ENCODE peak calls at places on chromosomes 4 and X, in nine cellular contexts. One of them, this sample, is unnamed.

GRCh38 chr4:96874657-96875056 is 1034.8 kb downstream of the PDHA2 start:
- DNase-seq in stomach: no peak
- DNase-seq in adrenal gland: no peak
- DNase-seq in tibial nerve: no peak
- DNase-seq in CD4-positive, alpha-beta memory T cell: no peak
- DNase-seq in IMR-90: no peak
- DNase-seq in brain microvascular endothelial cell: no peak
- DNase-seq in endodermal cell: no peak
- DNase-seq in HepG2: no peak
- DNase-seq in this sample: no peak

GRCh38 chr4:60857354-60857753 is 342.8 kb upstream of the ADGRL3 start:
- DNase-seq in stomach: no peak
- DNase-seq in adrenal gland: no peak
- DNase-seq in tibial nerve: no peak
- DNase-seq in CD4-positive, alpha-beta memory T cell: no peak
- DNase-seq in IMR-90: no peak
- DNase-seq in brain microvascular endothelial cell: no peak
- DNase-seq in endodermal cell: no peak
- DNase-seq in HepG2: no peak
- DNase-seq in this sample: no peak

GRCh38 chr4:80138556-80139538 is 58.5 kb upstream of the PRDM8 start:
- DNase-seq in stomach: no peak
- DNase-seq in adrenal gland: no peak
- DNase-seq in tibial nerve: no peak
- DNase-seq in CD4-positive, alpha-beta memory T cell: peak
- DNase-seq in IMR-90: peak
- DNase-seq in brain microvascular endothelial cell: peak
- DNase-seq in endodermal cell: no peak
- DNase-seq in HepG2: no peak
- DNase-seq in this sample: no peak

GRCh38 chrX:151082077-151082948 is 94.1 kb upstream of the GPR50 start:
- DNase-seq in stomach: peak
- DNase-seq in adrenal gland: peak
- DNase-seq in tibial nerve: peak
- DNase-seq in CD4-positive, alpha-beta memory T cell: peak
- DNase-seq in IMR-90: peak
- DNase-seq in brain microvascular endothelial cell: peak
- DNase-seq in endodermal cell: peak
- DNase-seq in HepG2: peak
- DNase-seq in this sample: peak

GRCh38 chr4:54945838-54946237 is 179.6 kb downstream of the KDR start:
- DNase-seq in stomach: no peak
- DNase-seq in adrenal gland: no peak
- DNase-seq in tibial nerve: no peak
- DNase-seq in CD4-positive, alpha-beta memory T cell: peak
- DNase-seq in IMR-90: no peak
- DNase-seq in brain microvascular endothelial cell: peak
- DNase-seq in endodermal cell: no peak
- DNase-seq in HepG2: no peak
- DNase-seq in this sample: no peak

GRCh38 chr4:30396772-30397475 is 323.2 kb upstream of the PCDH7 start:
- DNase-seq in stomach: no peak
- DNase-seq in adrenal gland: no peak
- DNase-seq in tibial nerve: no peak
- DNase-seq in CD4-positive, alpha-beta memory T cell: no peak
- DNase-seq in IMR-90: peak
- DNase-seq in brain microvascular endothelial cell: no peak
- DNase-seq in endodermal cell: no peak
- DNase-seq in HepG2: no peak
- DNase-seq in this sample: no peak

GRCh38 chr4:707929-708630 is 2.4 kb downstream of the PCGF3 start:
- DNase-seq in stomach: no peak
- DNase-seq in adrenal gland: no peak
- DNase-seq in tibial nerve: no peak
- DNase-seq in CD4-positive, alpha-beta memory T cell: no peak
- DNase-seq in IMR-90: no peak
- DNase-seq in brain microvascular endothelial cell: no peak
- DNase-seq in endodermal cell: no peak
- DNase-seq in HepG2: no peak
- DNase-seq in this sample: no peak

GRCh38 chr4:83043801-83044407 is 8.9 kb downstream of the COPS4 start:
- DNase-seq in stomach: no peak
- DNase-seq in adrenal gland: peak
- DNase-seq in tibial nerve: no peak
- DNase-seq in CD4-positive, alpha-beta memory T cell: no peak
- DNase-seq in IMR-90: peak
- DNase-seq in brain microvascular endothelial cell: peak
- DNase-seq in endodermal cell: no peak
- DNase-seq in HepG2: no peak
- DNase-seq in this sample: no peak

GRCh38 chrX:109374276-109374960 is 107.5 kb downstream of the GUCY2F start:
- DNase-seq in stomach: no peak
- DNase-seq in adrenal gland: no peak
- DNase-seq in tibial nerve: no peak
- DNase-seq in CD4-positive, alpha-beta memory T cell: no peak
- DNase-seq in IMR-90: no peak
- DNase-seq in brain microvascular endothelial cell: no peak
- DNase-seq in endodermal cell: peak
- DNase-seq in HepG2: no peak
- DNase-seq in this sample: no peak

GRCh38 chrX:1534321-1535168 is 2.4 kb downstream of the P2RY8 start:
- DNase-seq in stomach: no peak
- DNase-seq in adrenal gland: no peak
- DNase-seq in tibial nerve: no peak
- DNase-seq in CD4-positive, alpha-beta memory T cell: peak
- DNase-seq in IMR-90: no peak
- DNase-seq in brain microvascular endothelial cell: no peak
- DNase-seq in endodermal cell: peak
- DNase-seq in HepG2: no peak
- DNase-seq in this sample: peak

GRCh38 chr4:25925486-25926201 is 11.6 kb downstream of the SMIM20 start:
- DNase-seq in stomach: peak
- DNase-seq in adrenal gland: no peak
- DNase-seq in tibial nerve: peak
- DNase-seq in CD4-positive, alpha-beta memory T cell: peak
- DNase-seq in IMR-90: peak
- DNase-seq in brain microvascular endothelial cell: peak
- DNase-seq in endodermal cell: peak
- DNase-seq in HepG2: peak
- DNase-seq in this sample: peak

GRCh38 chrX:46029777-46030176 is 515.4 kb downstream of the ZNF674 start:
- DNase-seq in stomach: no peak
- DNase-seq in adrenal gland: no peak
- DNase-seq in tibial nerve: no peak
- DNase-seq in CD4-positive, alpha-beta memory T cell: no peak
- DNase-seq in IMR-90: no peak
- DNase-seq in brain microvascular endothelial cell: no peak
- DNase-seq in endodermal cell: no peak
- DNase-seq in HepG2: no peak
- DNase-seq in this sample: no peak

GRCh38 chr4:1772869-1773538 is 20.1 kb upstream of the FGFR3 start:
- DNase-seq in stomach: no peak
- DNase-seq in adrenal gland: no peak
- DNase-seq in tibial nerve: no peak
- DNase-seq in CD4-positive, alpha-beta memory T cell: no peak
- DNase-seq in IMR-90: no peak
- DNase-seq in brain microvascular endothelial cell: no peak
- DNase-seq in endodermal cell: no peak
- DNase-seq in HepG2: no peak
- DNase-seq in this sample: no peak

GRCh38 chr4:13990596-13991589 is 363.4 kb upstream of the BOD1L1 start:
- DNase-seq in stomach: peak
- DNase-seq in adrenal gland: peak
- DNase-seq in tibial nerve: no peak
- DNase-seq in CD4-positive, alpha-beta memory T cell: no peak
- DNase-seq in IMR-90: peak
- DNase-seq in brain microvascular endothelial cell: peak
- DNase-seq in endodermal cell: no peak
- DNase-seq in HepG2: peak
- DNase-seq in this sample: peak

GRCh38 chr4:5589495-5589894 is 118.9 kb downstream of the EVC2 start:
- DNase-seq in stomach: no peak
- DNase-seq in adrenal gland: no peak
- DNase-seq in tibial nerve: no peak
- DNase-seq in CD4-positive, alpha-beta memory T cell: no peak
- DNase-seq in IMR-90: no peak
- DNase-seq in brain microvascular endothelial cell: no peak
- DNase-seq in endodermal cell: no peak
- DNase-seq in HepG2: no peak
- DNase-seq in this sample: no peak

GRCh38 chr4:5588046-5588445 is 120.3 kb downstream of the EVC2 start:
- DNase-seq in stomach: no peak
- DNase-seq in adrenal gland: no peak
- DNase-seq in tibial nerve: no peak
- DNase-seq in CD4-positive, alpha-beta memory T cell: no peak
- DNase-seq in IMR-90: no peak
- DNase-seq in brain microvascular endothelial cell: no peak
- DNase-seq in endodermal cell: no peak
- DNase-seq in HepG2: no peak
- DNase-seq in this sample: no peak

GRCh38 chr4:5592272-5592671 is 116.1 kb downstream of the EVC2 start:
- DNase-seq in stomach: no peak
- DNase-seq in adrenal gland: no peak
- DNase-seq in tibial nerve: no peak
- DNase-seq in CD4-positive, alpha-beta memory T cell: no peak
- DNase-seq in IMR-90: no peak
- DNase-seq in brain microvascular endothelial cell: no peak
- DNase-seq in endodermal cell: peak
- DNase-seq in HepG2: no peak
- DNase-seq in this sample: no peak
- H3K4me3 ChIP-seq in stomach: no peak
- H3K4me3 ChIP-seq in adrenal gland: no peak
- H3K4me3 ChIP-seq in tibial nerve: no peak
- H3K4me3 ChIP-seq in CD4-positive, alpha-beta memory T cell: no peak
- H3K4me3 ChIP-seq in IMR-90: no peak
- H3K4me3 ChIP-seq in brain microvascular endothelial cell: no peak
- H3K4me3 ChIP-seq in endodermal cell: no peak
- H3K4me3 ChIP-seq in HepG2: no peak
- H3K4me3 ChIP-seq in this sample: no peak

DNA sequence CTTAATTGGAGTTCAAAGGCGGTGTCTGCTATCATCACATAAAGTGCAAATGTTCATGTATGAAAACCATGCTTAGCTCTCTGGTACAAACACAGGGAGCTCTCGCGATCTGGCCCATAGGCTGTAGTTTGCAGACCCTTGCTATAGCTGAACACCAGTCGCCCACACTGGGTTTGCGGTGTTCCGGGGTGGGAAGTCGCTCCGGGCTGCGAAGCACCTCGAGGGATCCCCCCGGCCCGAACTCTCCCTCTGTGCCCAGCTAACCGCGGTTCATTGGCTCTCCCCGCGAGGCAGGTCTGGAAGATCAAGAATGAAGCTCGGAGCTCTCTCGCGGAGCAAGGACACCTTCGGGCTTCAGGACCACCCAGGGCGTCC is 347 bp upstream of the PRPS2 start:
- DNase-seq in stomach: no peak
- DNase-seq in adrenal gland: no peak
- DNase-seq in tibial nerve: no peak
- DNase-seq in CD4-positive, alpha-beta memory T cell: no peak
- DNase-seq in IMR-90: no peak
- DNase-seq in brain microvascular endothelial cell: no peak
- DNase-seq in endodermal cell: no peak
- DNase-seq in HepG2: no peak
- DNase-seq in this sample: no peak
- H3K27ac ChIP-seq in stomach: peak
- H3K27ac ChIP-seq in adrenal gland: no peak
- H3K27ac ChIP-seq in tibial nerve: no peak
- H3K27ac ChIP-seq in CD4-positive, alpha-beta memory T cell: peak
- H3K27ac ChIP-seq in IMR-90: no peak
- H3K27ac ChIP-seq in brain microvascular endothelial cell: no peak
- H3K27ac ChIP-seq in endodermal cell: no peak
- H3K27ac ChIP-seq in HepG2: no peak
- H3K27ac ChIP-seq in this sample: no peak

DNA sequence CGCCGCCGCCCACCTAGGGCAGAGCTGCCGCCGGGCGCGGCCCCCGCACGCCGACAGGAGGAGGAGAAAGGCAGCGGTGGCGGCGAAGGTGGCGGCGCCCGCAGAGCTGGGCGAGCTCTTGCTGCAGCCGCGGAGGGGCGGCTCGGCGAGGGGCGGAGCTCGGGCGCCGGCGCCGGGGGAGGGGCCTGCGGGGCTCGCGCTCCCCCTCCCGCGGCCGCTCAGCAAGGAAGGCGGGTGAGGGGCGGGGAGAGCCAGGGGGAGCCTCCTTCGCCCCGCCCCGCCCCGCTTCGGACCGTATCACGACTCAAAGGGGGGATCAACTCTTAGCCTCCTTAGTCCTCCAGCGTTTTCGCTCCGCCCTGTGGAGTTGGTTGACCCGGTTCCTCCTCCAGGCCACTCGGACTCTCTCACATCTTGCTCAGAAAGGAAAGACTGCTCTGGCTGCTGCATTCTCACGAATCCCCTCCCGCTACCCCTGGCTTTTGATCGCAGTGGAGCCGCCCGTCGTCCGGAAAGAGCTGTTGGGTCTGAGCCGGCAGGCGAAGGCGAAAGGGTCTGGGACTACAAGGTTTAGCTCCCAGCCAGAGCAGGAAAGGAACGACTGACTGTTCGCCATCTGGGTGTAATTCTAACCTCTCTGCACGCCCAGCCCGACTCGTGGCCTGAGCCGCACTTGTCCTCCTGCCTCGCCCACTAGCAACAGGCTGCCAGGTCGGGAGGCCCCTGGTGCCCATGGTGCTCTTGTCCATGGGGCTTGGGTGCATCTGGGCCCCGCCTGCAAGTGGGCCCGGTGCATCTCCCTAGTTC is at the start of gene ATP8A1:
- DNase-seq in stomach: peak
- DNase-seq in adrenal gland: peak
- DNase-seq in tibial nerve: peak
- DNase-seq in CD4-positive, alpha-beta memory T cell: peak
- DNase-seq in IMR-90: peak
- DNase-seq in brain microvascular endothelial cell: peak
- DNase-seq in endodermal cell: peak
- DNase-seq in HepG2: peak
- DNase-seq in this sample: peak
- H3K4me3 ChIP-seq in stomach: peak
- H3K4me3 ChIP-seq in adrenal gland: peak
- H3K4me3 ChIP-seq in tibial nerve: peak
- H3K4me3 ChIP-seq in CD4-positive, alpha-beta memory T cell: peak
- H3K4me3 ChIP-seq in IMR-90: peak
- H3K4me3 ChIP-seq in brain microvascular endothelial cell: peak
- H3K4me3 ChIP-seq in endodermal cell: peak
- H3K4me3 ChIP-seq in HepG2: peak
- H3K4me3 ChIP-seq in this sample: peak

DNA sequence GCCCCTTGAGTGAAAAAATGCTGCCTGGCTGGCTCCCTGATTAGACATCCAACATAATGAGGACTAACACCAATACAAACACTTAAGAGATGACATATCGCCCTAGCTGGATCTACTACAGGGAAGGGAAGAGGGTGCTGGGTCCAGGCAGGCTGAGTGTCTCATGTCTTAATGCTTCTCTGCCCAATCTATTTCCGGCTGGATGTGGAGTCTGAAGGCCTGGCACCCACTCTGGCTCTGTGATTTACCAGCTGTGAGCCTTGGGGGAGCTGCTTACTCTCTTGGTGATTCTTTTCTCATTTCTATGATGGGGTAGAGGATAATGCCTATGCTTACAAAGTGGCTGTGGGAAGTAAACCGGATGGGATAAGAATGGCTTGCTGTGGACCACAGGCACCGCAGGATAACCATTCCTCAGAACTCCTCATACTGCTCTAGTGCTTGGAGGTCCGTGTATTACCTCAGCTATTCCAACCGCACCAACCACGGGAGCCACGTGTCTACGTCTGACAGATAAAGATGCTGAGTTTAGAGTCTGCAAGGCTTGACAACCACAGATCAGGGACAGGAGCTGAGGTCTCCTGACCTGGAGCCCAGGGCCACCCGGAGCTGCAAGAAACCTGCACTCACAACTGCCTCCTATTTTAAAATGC is 161.7 kb downstream of the AFAP1 start:
- DNase-seq in stomach: no peak
- DNase-seq in adrenal gland: no peak
- DNase-seq in tibial nerve: no peak
- DNase-seq in CD4-positive, alpha-beta memory T cell: no peak
- DNase-seq in IMR-90: no peak
- DNase-seq in brain microvascular endothelial cell: peak
- DNase-seq in endodermal cell: no peak
- DNase-seq in HepG2: no peak
- DNase-seq in this sample: no peak
- H3K27ac ChIP-seq in stomach: no peak
- H3K27ac ChIP-seq in adrenal gland: no peak
- H3K27ac ChIP-seq in tibial nerve: peak
- H3K27ac ChIP-seq in CD4-positive, alpha-beta memory T cell: no peak
- H3K27ac ChIP-seq in IMR-90: peak
- H3K27ac ChIP-seq in brain microvascular endothelial cell: peak
- H3K27ac ChIP-seq in endodermal cell: no peak
- H3K27ac ChIP-seq in HepG2: no peak
- H3K27ac ChIP-seq in this sample: no peak